ENCODE peak calls at places on chromosomes 1 and 21, in five cellular contexts. Y, E, K, I and U are unnamed samples. For H3K4me1, the result is how much of the 10 kb centered on the place peaks cover.

GRCh38 chr1:228370941-228371740 is 35.5 kb downstream of the TRIM11 start:
- DNase-seq in Y (peak), E (no peak), K (no peak), I (no peak), U (no peak)

GRCh38 chr1:8284167-8284566 is 33.7 kb upstream of the SLC45A1 start:
- DNase-seq in Y (no peak), E (no peak), K (no peak), I (no peak), U (no peak)

GRCh38 chr1:115306146-115306545 is 31.9 kb downstream of the NGF start:
- DNase-seq in Y (no peak), E (no peak), K (no peak), I (no peak), U (no peak)

GRCh38 chr1:30586671-30587070 is 136.7 kb downstream of the MATN1 start:
- DNase-seq in Y (no peak), E (no peak), K (no peak), I (peak), U (no peak)

GRCh38 chr21:39834543-39834942 is 32.7 kb upstream of the PCP4 start:
- DNase-seq in Y (no peak), E (no peak), K (no peak), I (no peak), U (no peak)

GRCh38 chr1:11245248-11245647 is 17.1 kb downstream of the MTOR start:
- DNase-seq in Y (no peak), E (no peak), K (no peak), I (no peak), U (no peak)

GRCh38 chr1:61097326-61097725 is 15.0 kb downstream of the NFIA start:
- DNase-seq in Y (no peak), E (no peak), K (no peak), I (no peak), U (no peak)

GRCh38 chr1:118335372-118335771 is 150.3 kb upstream of the SPAG17 start:
- DNase-seq in Y (no peak), E (no peak), K (no peak), I (no peak), U (no peak)

GRCh38 chr21:42636535-42636914 is 16.9 kb upstream of the PDE9A start:
- DNase-seq in Y (no peak), E (no peak), K (no peak), I (no peak), U (no peak)

GRCh38 chr1:47646676-47647075 is 208.8 kb downstream of the FOXD2 start:
- DNase-seq in Y (no peak), E (no peak), K (no peak), I (no peak), U (no peak)

GRCh38 chr1:115277276-115277675 is 60.8 kb downstream of the NGF start:
- DNase-seq in Y (no peak), E (no peak), K (no peak), I (no peak), U (no peak)

GRCh38 chr1:87449348-87449963 is 120.8 kb downstream of the LMO4 start:
- DNase-seq in Y (peak), E (no peak), K (peak), I (no peak), U (no peak)

GRCh38 chr21:16913010-16913409 is 599.8 kb upstream of the CXADR start:
- DNase-seq in Y (no peak), E (no peak), K (no peak), I (no peak), U (no peak)

GRCh38 chr1:151977662-151978230 is 15.9 kb downstream of the S100A10 start:
- DNase-seq in Y (no peak), E (no peak), K (no peak), I (no peak), U (no peak)

GRCh38 chr1:230699716-230700115 is 14.2 kb downstream of the AGT start:
- DNase-seq in Y (no peak), E (no peak), K (no peak), I (no peak), U (no peak)
- H3K4me1 ChIP-seq in Y (under half), E (under half), K (under half), I (under half), U (under half)

GRCh38 chr1:12446593-12446992 is 171.4 kb downstream of the DHRS3 start:
- DNase-seq in Y (no peak), E (no peak), K (no peak), I (no peak), U (no peak)
- H3K4me1 ChIP-seq in Y (under half), E (under half), K (under half), I (half or more), U (under half)

GRCh38 chr21:46350981-46351380 is 27.0 kb downstream of the PCNT start:
- DNase-seq in Y (no peak), E (no peak), K (no peak), I (no peak), U (no peak)

GRCh38 chr21:46352913-46353312 is 29.0 kb downstream of the PCNT start:
- DNase-seq in Y (no peak), E (no peak), K (no peak), I (no peak), U (no peak)

GRCh38 chr21:46352156-46352499 is 28.2 kb downstream of the PCNT start:
- DNase-seq in Y (no peak), E (no peak), K (no peak), I (no peak), U (no peak)

GRCh38 chr21:46350571-46350970 is 26.6 kb downstream of the PCNT start:
- DNase-seq in Y (no peak), E (no peak), K (no peak), I (no peak), U (no peak)

DNA sequence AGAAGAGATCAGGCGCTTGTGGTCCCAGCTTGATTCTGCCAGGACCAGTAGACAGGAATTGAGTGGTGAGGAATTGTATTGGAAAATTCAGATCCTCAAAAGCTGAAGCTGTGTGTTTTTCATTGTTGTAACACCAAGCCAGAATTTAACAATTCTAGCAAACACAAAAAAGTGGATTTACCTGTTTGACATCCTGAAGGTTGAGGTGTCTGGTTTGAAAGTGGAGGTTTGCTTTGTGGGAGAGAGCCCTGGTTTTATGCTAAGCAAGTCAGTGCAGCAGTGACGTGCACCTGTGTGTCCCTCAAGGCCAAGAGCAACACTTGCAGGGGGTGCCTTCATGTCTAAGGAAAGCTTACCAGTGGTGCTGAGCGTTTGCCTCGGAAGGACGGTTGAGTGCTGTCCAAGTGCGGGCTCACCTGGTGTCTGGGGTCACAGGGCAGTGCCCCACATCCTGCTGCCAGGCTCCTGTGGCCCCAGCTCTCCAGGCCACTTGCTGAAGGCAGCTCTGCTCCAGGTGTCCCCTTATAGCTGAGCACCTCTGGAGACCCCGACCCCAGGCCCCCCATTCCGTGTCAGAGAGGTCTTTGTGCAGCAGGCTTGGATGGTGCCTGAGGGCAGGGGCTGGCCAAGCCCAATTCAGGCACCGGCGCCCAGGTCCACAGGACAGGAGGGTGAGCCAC is 27.7 kb downstream of the PCNT start:
- DNase-seq in Y (no peak), E (no peak), K (no peak), I (no peak), U (no peak)
- H3K4me1 ChIP-seq in Y (under half), E (under half), K (under half), I (under half), U (under half)

DNA sequence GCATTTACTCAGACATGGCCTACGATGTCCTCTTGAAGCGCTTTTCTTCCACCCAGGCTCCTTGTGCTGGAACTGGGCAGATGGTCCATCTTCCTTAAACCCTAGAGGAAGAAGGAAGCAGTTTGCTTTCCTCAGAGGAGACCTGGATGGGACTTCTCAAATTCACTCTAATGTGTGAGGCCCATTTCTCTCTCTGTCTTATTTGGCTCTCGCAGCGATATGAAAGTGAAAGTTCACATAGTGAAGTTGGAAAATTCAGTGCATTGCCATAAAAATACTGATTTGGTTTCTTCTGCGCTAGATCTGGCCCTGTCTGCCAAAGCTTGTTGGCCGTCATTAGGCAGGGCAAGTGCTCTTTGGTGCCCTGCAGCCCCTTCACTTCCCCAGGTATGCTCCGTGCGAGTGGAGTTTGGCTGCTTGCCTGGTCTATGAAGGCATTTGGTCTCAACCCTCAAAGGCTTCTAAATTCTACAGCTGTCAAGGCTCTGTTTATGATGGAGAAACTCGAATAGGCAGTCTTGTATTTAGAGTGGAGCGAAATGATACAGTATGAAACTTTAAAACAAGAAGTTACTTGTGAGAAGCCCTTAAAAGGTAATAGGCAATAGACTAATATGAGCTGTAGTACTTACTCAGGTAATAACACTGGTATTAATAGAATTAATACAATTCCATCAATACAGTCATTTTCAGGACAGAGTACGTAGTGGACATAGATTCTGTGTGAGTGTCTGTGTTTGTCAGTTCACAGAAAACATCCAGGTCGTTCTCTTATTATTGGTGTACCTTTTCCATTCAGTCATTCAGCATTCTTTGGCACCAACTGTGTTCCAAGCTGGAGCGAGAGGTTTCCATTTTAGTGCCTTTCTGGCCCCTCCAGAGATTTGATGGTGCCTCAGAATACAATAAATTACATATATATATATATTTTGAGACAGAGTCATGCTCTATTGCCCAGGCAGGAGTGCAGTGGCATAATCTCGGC is 20.5 kb downstream of the SZRD1 start:
- DNase-seq in Y (no peak), E (no peak), K (no peak), I (no peak), U (no peak)
- H3K4me1 ChIP-seq in Y (under half), E (under half), K (under half), I (half or more), U (half or more)

DNA sequence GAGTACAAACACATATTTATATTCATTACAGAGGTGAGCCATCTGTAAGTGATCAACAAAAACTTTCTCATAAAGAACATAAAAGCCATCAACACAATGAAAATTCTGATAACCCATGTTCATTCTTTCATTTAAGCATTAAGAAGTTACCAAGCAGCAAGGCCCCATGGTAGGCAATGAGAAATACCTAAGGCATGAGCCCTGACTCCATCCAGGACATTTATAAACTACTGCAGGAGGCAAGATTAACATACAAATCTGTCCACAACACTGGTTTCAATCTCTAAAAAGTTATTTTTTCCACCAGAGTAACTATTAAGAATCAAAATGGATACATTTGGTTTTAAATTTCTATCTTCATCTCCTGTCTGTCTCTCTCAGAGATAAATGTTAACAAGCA is 76.1 kb downstream of the SIPA1L2 start:
- DNase-seq in Y (no peak), E (no peak), K (no peak), I (no peak), U (no peak)
- H3K4me1 ChIP-seq in Y (under half), E (under half), K (under half), I (under half), U (under half)

DNA sequence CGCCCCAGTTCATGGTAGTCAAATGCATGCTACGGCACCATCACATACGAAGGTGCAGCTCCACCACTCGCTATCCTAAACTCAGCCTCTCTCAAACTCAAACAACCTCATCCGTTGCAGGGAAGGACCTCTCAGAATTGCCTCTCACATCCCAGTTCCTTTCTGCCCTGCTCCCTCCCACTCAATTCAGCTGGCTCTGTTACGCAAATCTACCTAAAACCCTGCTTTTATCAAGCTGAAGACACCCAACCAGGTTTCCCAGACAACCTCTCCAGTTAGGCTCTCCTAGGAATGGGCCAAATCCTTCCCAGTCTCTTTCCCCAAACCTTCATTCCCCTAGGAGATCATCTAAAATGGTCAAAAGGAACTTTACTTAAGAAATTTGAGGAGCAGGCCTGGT is 62.9 kb downstream of the CLSTN1 start:
- DNase-seq in Y (no peak), E (no peak), K (no peak), I (no peak), U (no peak)
- H3K4me1 ChIP-seq in Y (under half), E (under half), K (under half), I (under half), U (under half)

GRCh38 chr1:183039985-183040447 is 16.8 kb downstream of the LAMC1 start:
- DNase-seq in Y (no peak), E (no peak), K (no peak), I (no peak), U (no peak)

GRCh38 chr1:183040600-183040999 is 17.4 kb downstream of the LAMC1 start:
- DNase-seq in Y (no peak), E (no peak), K (no peak), I (no peak), U (no peak)

GRCh38 chr1:183043872-183044859 is 20.9 kb downstream of the LAMC1 start:
- DNase-seq in Y (no peak), E (no peak), K (no peak), I (no peak), U (no peak)

GRCh38 chr1:183044893-183045649 is 21.9 kb downstream of the LAMC1 start:
- DNase-seq in Y (no peak), E (no peak), K (no peak), I (no peak), U (no peak)

DNA sequence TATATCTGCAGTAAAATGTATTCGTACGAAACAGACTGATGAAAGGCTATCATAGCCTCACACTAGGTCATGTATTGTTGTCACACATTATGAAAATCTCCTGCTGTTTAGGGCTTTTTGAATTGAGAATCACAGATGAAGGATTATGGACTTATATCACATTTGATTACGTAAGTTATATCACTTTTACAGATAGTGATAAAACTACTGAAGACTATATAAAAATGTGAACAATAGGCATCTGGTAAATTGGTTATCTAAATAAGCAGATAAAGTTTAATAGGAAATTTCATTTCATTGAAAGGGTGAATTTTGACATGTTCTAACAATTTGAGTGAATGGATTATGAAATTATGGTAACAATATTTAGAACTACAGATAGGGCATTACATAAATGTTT is 20.0 kb downstream of the LAMC1 start:
- DNase-seq in Y (no peak), E (no peak), K (no peak), I (no peak), U (no peak)
- H3K4me1 ChIP-seq in Y (under half), E (under half), K (under half), I (under half), U (under half)

DNA sequence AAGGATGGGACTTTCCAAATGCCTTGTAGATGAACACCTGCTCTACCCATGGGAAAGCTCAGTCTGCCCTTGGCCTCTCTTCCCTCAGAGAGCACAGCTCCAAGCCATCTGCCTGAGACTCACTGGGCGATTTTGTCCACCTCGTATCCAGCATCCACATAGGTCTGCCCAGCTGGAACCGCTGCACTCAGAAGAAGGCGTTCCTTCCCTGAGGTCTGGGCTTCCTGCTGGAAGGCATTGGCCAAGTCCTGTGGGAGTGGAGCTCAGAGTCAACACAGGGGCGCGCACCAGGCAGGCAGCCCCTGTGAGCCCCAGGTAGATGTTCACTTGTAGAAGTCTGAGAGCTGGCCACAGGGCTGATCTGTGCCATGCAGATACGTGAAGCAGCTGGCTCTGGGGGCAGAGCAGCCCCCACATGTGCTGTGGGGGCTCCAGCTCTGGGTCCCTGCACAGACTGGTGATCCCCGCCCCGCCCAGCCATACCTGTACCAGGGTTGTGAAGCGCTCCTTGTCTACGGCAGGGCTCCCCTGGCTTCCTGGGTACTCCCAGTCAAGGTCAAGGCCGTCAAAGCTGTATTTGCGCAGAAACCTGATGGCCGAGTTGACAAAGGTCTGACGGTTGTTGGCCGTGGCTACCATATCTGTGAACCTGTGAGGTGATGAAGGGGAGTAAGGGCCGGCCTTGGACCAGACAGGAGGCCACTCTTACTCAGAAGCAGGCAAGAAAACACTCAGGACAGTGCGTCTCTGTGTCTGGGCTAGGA is 6.3 kb downstream of the CHIT1 start:
- DNase-seq in Y (no peak), E (no peak), K (no peak), I (no peak), U (no peak)
- H3K4me1 ChIP-seq in Y (under half), E (under half), K (under half), I (under half), U (under half)

GRCh38 chr1:43015269-43015668 is 56.6 kb upstream of the SLC2A1 start:
- DNase-seq in Y (no peak), E (no peak), K (no peak), I (no peak), U (no peak)
- H3K4me1 ChIP-seq in Y (under half), E (under half), K (under half), I (under half), U (under half)